ENCODE peak calls at places on chromosomes 12 and 14, in five cellular contexts. I, F, A, U and P are unnamed samples. For H3K4me1, the result is how much of the 10 kb centered on the place peaks cover.

GRCh38 chr12:57118711-57119271 is 7.6 kb upstream of the STAT6 start:
- DNase-seq in U (no peak), F (peak), A (peak), I (no peak), P (no peak)

GRCh38 chr14:22276913-22277816 is 311.9 kb downstream of the DAD1 start:
- DNase-seq in A (no peak), I (no peak), U (no peak), F (no peak), P (no peak)

GRCh38 chr12:49624919-49625577 is 1.7 kb downstream of the PRPF40B start:
- DNase-seq in A (peak), I (no peak), U (no peak), F (no peak), P (no peak)

GRCh38 chr14:26594756-26595545 is 2.9 kb downstream of the NOVA1 start:
- DNase-seq in F (no peak), I (no peak), A (no peak), U (no peak), P (no peak)

GRCh38 chr14:96792581-96792980 is 4.6 kb upstream of the VRK1 start:
- DNase-seq in I (no peak), A (no peak), U (no peak), F (no peak), P (no peak)

GRCh38 chr12:79766705-79767464 is 76.1 kb upstream of the PAWR start:
- DNase-seq in I (no peak), A (no peak), F (no peak), U (no peak), P (no peak)

GRCh38 chr12:27109339-27110023 is 27.1 kb upstream of the C12orf71 start:
- DNase-seq in U (no peak), A (no peak), F (no peak), I (no peak), P (no peak)

GRCh38 chr12:110256780-110257431 is 24.1 kb upstream of the ATP2A2 start:
- DNase-seq in U (peak), I (peak), A (no peak), F (peak), P (no peak)

GRCh38 chr14:23580948-23581281 is 2.3 kb upstream of the JPH4 start:
- DNase-seq in A (no peak), I (no peak), F (peak), U (peak), P (no peak)

GRCh38 chr12:100951756-100952155 is 157.2 kb downstream of the ANO4 start:
- DNase-seq in F (no peak), I (no peak), A (no peak), U (no peak), P (no peak)

GRCh38 chr14:26204362-26204953 is 393.4 kb downstream of the NOVA1 start:
- DNase-seq in I (no peak), A (no peak), U (peak), F (no peak), P (no peak)

GRCh38 chr14:102206901-102207300 is 67.2 kb downstream of the WDR20 start:
- DNase-seq in U (no peak), F (no peak), A (no peak), I (no peak), P (no peak)

GRCh38 chr12:131830335-131831020 is 2.3 kb downstream of the MMP17 start:
- DNase-seq in U (peak), I (peak), A (peak), F (peak), P (peak)

GRCh38 chr12:20528208-20528607 is 159.9 kb downstream of the PDE3A start:
- DNase-seq in U (no peak), I (no peak), F (no peak), A (no peak), P (no peak)

GRCh38 chr14:104999361-104999760 is 13.8 kb downstream of the CLBA1 start:
- DNase-seq in F (no peak), A (no peak), I (no peak), U (no peak), P (no peak)

GRCh38 chr12:60172696-60173095 is 576.9 kb downstream of the SLC16A7 start:
- DNase-seq in U (no peak), A (no peak), I (no peak), F (no peak), P (no peak)

GRCh38 chr14:101506921-101507300 is 54.4 kb upstream of the DIO3 start:
- DNase-seq in I (no peak), U (peak), F (no peak), A (no peak), P (no peak)

GRCh38 chr12:114661245-114661644 is 22.7 kb downstream of the TBX3 start:
- DNase-seq in A (no peak), U (no peak), I (no peak), F (no peak), P (no peak)

GRCh38 chr12:116492703-116493324 is 66.4 kb upstream of the MAP1LC3B2 start:
- DNase-seq in F (no peak), U (no peak), I (no peak), A (peak), P (no peak)

GRCh38 chr12:3931206-3931605 is 58.0 kb upstream of the PARP11 start:
- DNase-seq in I (no peak), A (no peak), U (no peak), F (no peak), P (peak)

GRCh38 chr12:50772470-50772869 is 8.6 kb downstream of the ATF1 start:
- DNase-seq in F (no peak), A (no peak), I (no peak), U (no peak), P (no peak)

GRCh38 chr14:25909361-25909760 is 688.5 kb downstream of the NOVA1 start:
- DNase-seq in U (no peak), I (no peak), A (no peak), F (no peak), P (no peak)

GRCh38 chr12:112927925-112928324 is 10.3 kb upstream of the OAS3 start:
- DNase-seq in F (no peak), A (no peak), I (no peak), U (no peak), P (no peak)

GRCh38 chr14:31164115-31164514 is 43.5 kb downstream of the HECTD1 start:
- DNase-seq in F (no peak), U (no peak), I (no peak), A (no peak), P (no peak)

GRCh38 chr12:9687228-9687627 is 17.7 kb downstream of the CLEC2D start:
- DNase-seq in I (no peak), F (no peak), U (no peak), A (no peak), P (no peak)

GRCh38 chr14:99258341-99258781 is 13.6 kb downstream of the BCL11B start:
- DNase-seq in A (no peak), F (no peak), I (no peak), U (no peak), P (no peak)

GRCh38 chr12:92396647-92397258 is 251.1 kb upstream of the BTG1 start:
- DNase-seq in A (peak), F (no peak), U (no peak), I (no peak), P (no peak)

GRCh38 chr12:47881826-47882427 is 22.9 kb downstream of the VDR start:
- DNase-seq in F (no peak), A (peak), I (peak), U (no peak), P (no peak)

GRCh38 chr12:93549174-93549573 is 23.3 kb upstream of the SOCS2 start:
- DNase-seq in I (no peak), F (no peak), A (no peak), U (no peak), P (no peak)

GRCh38 chr12:32483499-32483898 is 84.1 kb downstream of the FGD4 start:
- DNase-seq in I (no peak), A (no peak), F (no peak), U (no peak), P (no peak)

GRCh38 chr12:96190403-96191170 is 3.6 kb upstream of the ELK3 start:
- DNase-seq in I (no peak), U (no peak), F (no peak), A (peak), P (no peak)

GRCh38 chr14:106694638-106695393 is 1168.4 kb downstream of the TMEM121 start:
- DNase-seq in I (no peak), F (no peak), A (peak), U (peak), P (peak)

GRCh38 chr12:2273288-2273687 is 220.5 kb downstream of the CACNA1C start:
- DNase-seq in U (peak), I (peak), A (no peak), F (no peak), P (no peak)

GRCh38 chr12:85036736-85037135 is 585 bp downstream of the LRRIQ1 start:
- DNase-seq in I (no peak), F (no peak), A (no peak), U (no peak), P (no peak)

GRCh38 chr14:103531421-103532215 is 2.6 kb downstream of the TRMT61A start:
- DNase-seq in I (no peak), U (no peak), A (no peak), F (no peak), P (no peak)

GRCh38 chr12:65925626-65926025 is 101.3 kb downstream of the HMGA2 start:
- DNase-seq in U (peak), F (no peak), A (no peak), I (no peak), P (no peak)

GRCh38 chr12:120909633-120910318 is 5.6 kb upstream of the SPPL3 start:
- DNase-seq in F (no peak), I (no peak), U (no peak), A (no peak), P (no peak)

GRCh38 chr12:127411141-127411915 is 855.6 kb upstream of the TMEM132C start:
- DNase-seq in U (no peak), A (peak), F (no peak), I (no peak), P (no peak)

GRCh38 chr12:54526800-54527630 is 22.4 kb upstream of the PDE1B start:
- DNase-seq in F (peak), U (peak), A (peak), I (peak), P (no peak)

GRCh38 chr12:6771091-6771495 is 1.2 kb upstream of the LAG3 start:
- DNase-seq in F (no peak), I (no peak), U (peak), A (no peak), P (no peak)

GRCh38 chr12:69339999-69340398 is 8.2 kb upstream of the LYZ start:
- DNase-seq in I (no peak), F (no peak), U (no peak), A (no peak), P (no peak)

GRCh38 chr12:69343885-69344612 is 4.1 kb upstream of the LYZ start:
- DNase-seq in U (no peak), F (no peak), I (no peak), A (no peak), P (no peak)

GRCh38 chr12:69343357-69343756 is 4.8 kb upstream of the LYZ start:
- DNase-seq in U (no peak), I (no peak), F (no peak), A (no peak), P (no peak)

GRCh38 chr12:69342407-69342806 is 5.8 kb upstream of the LYZ start:
- DNase-seq in U (no peak), I (no peak), F (no peak), A (no peak), P (no peak)

GRCh38 chr12:69341328-69341727 is 6.9 kb upstream of the LYZ start:
- DNase-seq in U (no peak), I (no peak), F (no peak), A (peak), P (no peak)
- H3K4me3 ChIP-seq in U (no peak), I (no peak), F (no peak), A (no peak), P (no peak)

DNA sequence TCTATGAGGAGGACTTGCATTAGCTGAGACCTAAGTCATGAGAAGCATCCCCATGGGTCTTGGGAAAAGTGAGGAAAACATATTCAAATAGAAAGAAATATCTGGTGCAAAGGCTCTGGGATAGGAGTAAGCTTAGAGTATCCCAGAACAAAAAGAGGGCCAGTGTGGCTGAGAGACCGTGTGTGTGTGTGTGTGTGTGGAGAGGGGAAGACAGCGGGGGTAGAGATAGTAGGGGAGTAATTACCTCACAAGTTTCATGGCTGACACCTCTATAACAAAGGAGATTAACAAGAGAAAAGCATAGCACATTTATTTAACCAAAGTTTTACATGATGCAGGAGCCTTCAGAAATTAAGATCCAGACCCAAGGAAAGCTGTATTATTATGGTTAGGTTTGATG is 440.5 kb downstream of the RAD51B start:
- DNase-seq in U (no peak), F (no peak), I (no peak), A (no peak), P (no peak)
- H3K4me1 ChIP-seq in U (under half), F (under half), I (under half), A (under half), P (under half)

DNA sequence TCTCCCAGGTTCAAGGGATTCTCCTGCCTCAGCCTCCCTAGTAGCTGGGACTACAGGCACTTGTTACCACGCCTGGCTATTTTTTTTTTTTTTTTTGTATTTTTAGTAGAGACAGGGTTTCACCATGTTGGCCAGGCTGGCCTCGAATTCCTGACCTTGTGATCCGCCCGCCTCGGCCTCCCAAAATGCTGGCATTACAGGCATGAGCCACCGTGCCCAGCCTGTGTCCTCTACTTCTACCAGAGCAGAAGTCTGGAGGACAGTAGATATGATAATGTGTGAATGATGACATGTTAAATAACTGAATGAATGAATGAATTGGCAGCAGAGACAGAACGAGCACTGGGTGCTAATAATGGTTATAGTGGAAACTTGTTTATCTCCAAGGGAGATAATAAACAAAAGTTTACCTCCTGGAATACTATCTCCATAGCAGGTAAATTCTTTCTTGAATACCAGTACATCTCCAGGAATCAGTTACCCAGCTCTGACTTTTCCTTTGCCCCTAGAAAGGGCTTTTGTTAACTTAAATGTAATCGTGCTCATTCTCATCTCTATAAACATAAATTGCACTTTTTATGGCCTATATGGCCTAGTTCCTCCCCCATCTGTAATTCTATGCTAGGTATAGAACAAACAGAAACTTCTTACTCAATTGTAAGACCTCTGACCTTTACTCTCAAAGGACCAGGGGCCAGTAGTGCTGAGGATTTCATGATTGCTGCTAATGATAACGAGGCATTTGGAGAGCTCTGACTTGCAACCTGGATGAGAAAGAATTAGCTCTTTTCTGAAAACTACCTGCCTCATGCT is 7.2 kb upstream of the LGALS3 start:
- DNase-seq in F (no peak), U (no peak), I (no peak), A (no peak), P (no peak)
- H3K27ac ChIP-seq in F (peak), U (peak), I (no peak), A (no peak), P (no peak)

DNA sequence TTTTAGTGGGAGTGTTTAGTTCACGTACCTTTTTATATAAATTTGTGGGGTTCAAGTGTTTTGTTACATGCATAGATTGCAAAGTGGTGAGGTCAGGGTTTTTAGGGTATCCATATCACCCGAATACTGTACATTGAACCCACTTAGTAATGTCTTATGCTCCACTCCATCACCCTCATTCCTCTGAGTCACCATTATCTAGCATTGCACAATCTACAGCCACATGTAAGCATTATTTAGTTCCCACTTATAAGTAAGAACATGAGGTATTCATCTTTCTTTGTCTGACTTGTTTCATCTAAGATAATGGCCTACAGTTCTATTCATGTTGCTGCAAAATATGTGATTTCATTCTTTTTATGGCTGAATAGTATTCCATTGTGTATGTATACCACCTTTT is 583.7 kb upstream of the LRFN5 start:
- DNase-seq in U (no peak), F (no peak), A (no peak), I (no peak), P (no peak)
- H3K4me3 ChIP-seq in U (no peak), F (no peak), A (no peak), I (no peak), P (no peak)

GRCh38 chr14:71320107-71320733 is 413.0 kb downstream of the PCNX1 start:
- DNase-seq in U (peak), I (peak), F (peak), A (peak), P (peak)

GRCh38 chr14:71322660-71323250 is 415.5 kb downstream of the PCNX1 start:
- DNase-seq in A (peak), U (peak), F (no peak), I (no peak), P (peak)

GRCh38 chr14:71319646-71320045 is 412.4 kb downstream of the PCNX1 start:
- DNase-seq in F (no peak), A (no peak), U (peak), I (no peak), P (no peak)

GRCh38 chr14:71320734-71321555 is 413.7 kb downstream of the PCNX1 start:
- DNase-seq in U (peak), A (peak), I (peak), F (peak), P (peak)

GRCh38 chr14:71321556-71322315 is 414.5 kb downstream of the PCNX1 start:
- DNase-seq in U (peak), F (peak), A (peak), I (no peak), P (no peak)
- H3K4me1 ChIP-seq in U (under half), F (under half), A (under half), I (under half), P (under half)

GRCh38 chr12:44716681-44717080 is 159.4 kb downstream of the NELL2 start:
- DNase-seq in F (no peak), I (no peak), A (no peak), U (no peak), P (no peak)

GRCh38 chr12:44720265-44720664 is 155.8 kb downstream of the NELL2 start:
- DNase-seq in I (no peak), U (no peak), A (no peak), F (no peak), P (no peak)

GRCh38 chr12:44717612-44718011 is 158.5 kb downstream of the NELL2 start:
- DNase-seq in F (no peak), I (no peak), A (no peak), U (no peak), P (no peak)
- H3K27ac ChIP-seq in F (no peak), I (no peak), A (no peak), U (no peak), P (no peak)

GRCh38 chr14:92613681-92614260 is 100.2 kb downstream of the RIN3 start:
- DNase-seq in F (no peak), I (no peak), A (no peak), U (no peak), P (no peak)
- H3K4me3 ChIP-seq in F (no peak), I (no peak), A (no peak), U (no peak), P (no peak)

DNA sequence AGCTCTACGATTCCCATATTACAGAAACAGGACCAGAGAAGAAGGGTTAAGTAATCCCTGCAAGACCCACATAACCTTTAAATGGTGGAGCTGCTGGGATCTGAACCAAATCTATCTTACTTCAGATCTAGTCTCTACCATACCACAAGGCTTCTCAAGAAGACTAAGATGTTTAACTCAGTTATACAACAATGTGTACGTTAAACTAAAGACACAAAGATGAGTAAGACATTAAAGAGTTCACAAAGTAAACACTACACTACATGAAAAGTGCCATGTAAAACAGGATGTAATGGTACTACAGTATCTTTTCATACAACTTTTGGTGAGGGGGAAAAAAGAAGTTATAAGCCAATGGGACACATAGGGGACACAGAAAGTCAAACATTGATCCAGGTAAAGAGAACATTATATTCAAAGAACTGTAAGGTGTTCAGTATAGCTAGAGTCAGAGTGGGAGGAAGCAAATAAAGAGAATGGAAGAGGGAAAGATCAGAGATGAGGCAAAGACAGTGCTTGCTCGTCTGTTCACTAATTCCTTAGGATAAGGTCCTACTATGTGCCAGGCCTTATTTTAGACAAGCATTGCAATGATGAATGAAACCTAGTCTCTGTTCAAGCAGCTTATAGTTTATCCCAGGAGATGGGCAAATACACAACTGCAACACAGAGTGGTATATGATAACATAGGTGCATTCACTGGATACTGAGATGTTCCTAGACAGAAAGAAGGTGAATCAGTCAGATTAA is 7.7 kb downstream of the TMED10 start:
- DNase-seq in U (no peak), A (no peak), I (no peak), F (no peak), P (no peak)
- H3K4me1 ChIP-seq in U (half or more), A (under half), I (half or more), F (under half), P (under half)